ENCODE peak calls at places on chromosomes 11 and 22, in five cellular contexts. R is A549, W is HCT116, X is GM23338, D is GM12878. A is an unnamed sample.

GRCh38 chr11:19225599-19225998 is 15.1 kb downstream of the E2F8 start:
- DNase-seq in R (no peak), W (no peak), X (no peak), D (no peak), A (no peak)

GRCh38 chr11:9710852-9711251 is 47.0 kb downstream of the SWAP70 start:
- DNase-seq in R (no peak), W (no peak), X (no peak), D (no peak), A (no peak)

GRCh38 chr11:36702330-36703054 is 104.5 kb upstream of the RAG2 start:
- DNase-seq in R (peak; percentile 73), W (peak; percentile 66), X (peak; percentile 85), D (peak; percentile 41), A (peak; percentile 8)

GRCh38 chr22:50733521-50734342 is 4.3 kb upstream of the ACR start:
- DNase-seq in R (no peak), W (no peak), X (no peak), D (no peak), A (no peak)

GRCh38 chr11:47538741-47539575 is 14.0 kb downstream of the CELF1 start:
- DNase-seq in R (no peak), W (no peak), X (no peak), D (no peak), A (no peak)

GRCh38 chr11:114183041-114183511 is 113.1 kb upstream of the NNMT start:
- DNase-seq in R (no peak), W (no peak), X (no peak), D (no peak), A (no peak)

GRCh38 chr11:60910281-60910687 is 3.7 kb upstream of the TMEM109 start:
- DNase-seq in R (no peak), W (no peak), X (no peak), D (peak; percentile 94), A (peak; percentile 40)

GRCh38 chr11:48148749-48149148 is 67.9 kb upstream of the OR4B1 start:
- DNase-seq in R (no peak), W (no peak), X (no peak), D (no peak), A (no peak)

GRCh38 chr22:21622624-21623401 is 7.0 kb downstream of the YDJC start:
- DNase-seq in R (no peak), W (no peak), X (no peak), D (no peak), A (no peak)

GRCh38 chr11:82003671-82004148 is 730.0 kb downstream of the FAM181B start:
- DNase-seq in R (no peak), W (no peak), X (no peak), D (no peak), A (no peak)

GRCh38 chr22:35835998-35836691 is 118.5 kb downstream of the APOL5 start:
- DNase-seq in R (peak; percentile 68), W (peak; percentile 68), X (peak; percentile 84), D (no peak), A (no peak)

GRCh38 chr11:134272381-134273316 is 3.5 kb upstream of the GLB1L3 start:
- DNase-seq in R (no peak), W (no peak), X (peak; percentile 91), D (no peak), A (no peak)

GRCh38 chr11:6667733-6668374 is 12.2 kb upstream of the DCHS1 start:
- DNase-seq in R (no peak), W (peak; percentile 38), X (peak; percentile 77), D (peak; percentile 48), A (no peak)

GRCh38 chr11:66891849-66892660 is 35.2 kb downstream of the LRFN4 start:
- DNase-seq in R (peak; percentile 97), W (peak; percentile 96), X (peak; percentile 40), D (peak; percentile 88), A (peak; percentile 28)

GRCh38 chr11:47204633-47204989 is 10.2 kb upstream of the DDB2 start:
- DNase-seq in R (peak; percentile 46), W (no peak), X (peak; percentile 49), D (no peak), A (no peak)

GRCh38 chr11:125300791-125301218 is 136.3 kb downstream of the PKNOX2 start:
- DNase-seq in R (peak; percentile 8), W (no peak), X (no peak), D (no peak), A (no peak)

GRCh38 chr11:73464347-73464746 is 88.1 kb downstream of the RELT start:
- DNase-seq in R (no peak), W (no peak), X (peak; percentile 24), D (no peak), A (no peak)

GRCh38 chr11:46121328-46121723 is at the start of gene PHF21A:
- DNase-seq in R (peak; percentile 79), W (peak; percentile 84), X (peak; percentile 95), D (no peak), A (peak; percentile 90)

GRCh38 chr11:46119352-46120216 is 1.7 kb downstream of the PHF21A start:
- DNase-seq in R (no peak), W (no peak), X (peak; percentile 60), D (no peak), A (peak; percentile 61)

GRCh38 chr11:46120711-46121327 is 435 bp downstream of the PHF21A start:
- DNase-seq in R (peak; percentile 43), W (no peak), X (peak; percentile 91), D (no peak), A (peak; percentile 45)

GRCh38 chr11:46119053-46119351 is 2.3 kb downstream of the PHF21A start:
- DNase-seq in R (no peak), W (no peak), X (no peak), D (no peak), A (no peak)

DNA sequence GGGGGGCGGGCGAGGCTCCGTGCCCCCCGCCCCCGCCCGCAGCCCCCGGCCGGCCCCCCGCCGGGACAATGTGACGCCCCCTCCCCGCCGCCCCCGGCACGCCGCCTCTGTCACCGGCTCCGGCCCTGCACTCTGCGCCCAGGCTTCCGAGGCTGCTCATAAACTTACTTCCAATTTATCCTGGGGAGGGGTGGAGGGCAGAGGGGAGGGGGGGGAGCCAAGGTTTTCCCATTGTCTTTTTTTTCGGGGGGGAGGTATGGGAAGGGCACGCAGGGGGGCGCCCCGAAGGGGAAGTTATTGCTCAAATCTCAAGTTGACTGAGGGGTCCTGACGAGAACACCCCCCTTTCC is 918 bp downstream of the PHF21A start:
- DNase-seq in R (peak; percentile 8), W (no peak), X (no peak), D (no peak), A (no peak)
- TF ChIP-seq REST in R (no peak), W (no peak), X (no peak), D (no peak), A (no peak)

DNA sequence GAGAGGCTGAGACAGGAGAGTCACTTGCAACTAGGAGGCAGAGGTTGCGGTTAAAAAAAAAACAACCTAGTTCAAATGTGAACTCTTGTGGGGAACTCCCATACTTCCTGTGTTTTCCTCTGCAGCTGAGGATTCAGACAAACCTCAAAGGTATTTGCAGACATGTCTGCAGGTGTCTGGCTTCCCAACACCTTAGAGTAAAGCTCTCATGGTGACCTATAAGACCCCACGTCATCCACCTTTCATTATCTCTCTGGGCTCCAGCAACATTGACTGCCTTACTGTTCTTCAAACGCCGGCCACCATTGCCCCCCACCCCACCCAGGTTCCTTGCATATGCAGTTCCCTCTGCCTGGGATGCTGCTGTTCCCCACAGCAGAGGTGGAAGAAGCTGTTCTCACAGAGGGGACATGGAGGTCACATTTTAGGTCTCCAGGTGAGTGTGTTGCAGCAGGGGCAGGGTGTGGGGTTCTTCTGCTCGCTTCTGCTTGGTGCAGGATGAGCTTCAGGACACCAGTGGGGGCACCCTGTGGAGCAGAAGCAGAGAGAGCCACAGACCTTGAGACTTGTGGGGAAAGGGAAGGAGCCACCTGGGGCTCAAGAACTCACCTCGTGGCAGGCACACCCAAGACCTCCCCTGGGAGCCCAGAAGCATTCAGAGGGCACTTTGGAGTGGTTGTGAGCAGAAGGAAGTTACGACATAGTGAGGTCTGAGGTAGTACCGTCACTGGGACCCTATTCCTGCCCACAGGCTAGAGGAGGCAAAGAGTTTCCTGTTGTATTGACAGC is 203.2 kb downstream of the CSNK2A3 start:
- DNase-seq in R (no peak), W (no peak), X (no peak), D (no peak), A (no peak)
- TF ChIP-seq REST in R (no peak), W (no peak), X (no peak), D (no peak), A (no peak)

GRCh38 chr11:112453601-112454577 is 193.2 kb upstream of the PLET1 start:
- DNase-seq in R (peak; percentile 25), W (peak; percentile 34), X (peak; percentile 78), D (no peak), A (peak; percentile 45)

GRCh38 chr11:112455791-112456190 is 195.1 kb upstream of the PLET1 start:
- DNase-seq in R (no peak), W (no peak), X (no peak), D (no peak), A (no peak)

GRCh38 chr11:112454841-112455240 is 194.2 kb upstream of the PLET1 start:
- DNase-seq in R (no peak), W (no peak), X (no peak), D (no peak), A (no peak)

GRCh38 chr11:112448806-112449205 is 188.1 kb upstream of the PLET1 start:
- DNase-seq in R (no peak), W (no peak), X (peak; percentile 24), D (no peak), A (no peak)

GRCh38 chr11:112451250-112451649 is 190.6 kb upstream of the PLET1 start:
- DNase-seq in R (no peak), W (no peak), X (no peak), D (no peak), A (no peak)
- TF ChIP-seq REST in R (no peak), W (no peak), X (no peak), D (no peak), A (no peak)

DNA sequence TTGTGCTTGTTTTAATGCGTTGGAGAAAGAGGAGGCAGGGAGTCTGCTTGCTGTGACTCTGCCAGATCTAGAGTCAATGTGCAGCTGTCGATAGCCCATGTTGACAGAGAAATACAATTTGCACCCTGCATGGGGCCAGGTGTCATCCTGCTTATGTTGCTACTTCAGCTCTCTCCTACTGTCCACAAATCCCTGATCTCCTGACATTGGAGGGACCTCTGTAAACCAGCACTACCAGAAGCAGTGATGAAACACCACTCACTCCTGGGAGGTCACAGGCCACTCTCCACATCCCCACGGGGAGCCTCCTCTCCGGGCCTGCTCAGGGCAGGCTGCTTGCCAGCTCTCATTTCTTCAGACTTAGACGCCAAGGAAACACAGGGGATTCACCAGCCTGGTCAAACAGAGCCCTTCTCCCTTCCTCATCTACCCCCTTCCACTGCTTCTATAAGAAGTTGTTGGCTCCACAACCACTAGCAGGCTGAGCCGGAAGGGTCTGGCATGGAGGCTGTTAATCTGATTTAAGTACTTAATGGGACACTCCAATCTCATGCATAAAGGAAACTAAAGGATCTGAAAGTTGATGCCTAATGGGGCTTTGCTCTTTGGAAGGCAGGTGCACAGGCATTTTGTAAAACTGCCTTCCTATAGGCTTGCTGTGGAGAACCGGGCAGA is 29.9 kb upstream of the CSNK2A3 start:
- DNase-seq in R (no peak), W (no peak), X (no peak), D (no peak), A (no peak)
- TF ChIP-seq REST in R (no peak), W (no peak), X (no peak), D (no peak), A (no peak)

DNA sequence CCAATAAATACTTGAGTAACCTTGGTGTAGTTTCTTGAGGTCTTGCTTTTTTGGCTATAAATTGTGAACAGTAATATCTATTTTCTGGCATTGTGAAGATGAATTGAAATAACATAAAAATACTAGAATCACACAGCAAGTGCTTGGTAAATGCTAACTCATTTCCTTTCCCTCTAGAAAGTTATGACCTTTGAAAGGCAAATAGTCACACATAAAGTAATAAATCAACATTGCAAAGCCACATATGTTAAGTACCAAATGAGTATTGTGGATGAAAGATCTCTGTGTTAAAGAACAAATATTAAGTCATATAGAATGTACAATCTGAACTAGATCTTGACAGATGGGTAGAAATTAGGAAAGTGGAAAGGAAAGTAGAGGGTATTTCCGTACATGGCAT is 559.6 kb upstream of the CCDC90B start:
- DNase-seq in R (no peak), W (no peak), X (no peak), D (no peak), A (no peak)
- TF ChIP-seq REST in R (no peak), W (no peak), X (no peak), D (no peak), A (no peak)